ENCODE peak calls at places on chromosomes 5 and 9, in six cellular contexts. One of them, this sample, is unnamed.

GRCh38 chr9:35856206-35856605 is 14.0 kb downstream of the OR13J1 start:
- DNase-seq in NCI-H2107: no peak
- DNase-seq in CD4-positive, alpha-beta memory T cell: no peak
- DNase-seq in OCI-LY7: no peak
- DNase-seq in activated CD8-positive, alpha-beta memory T cell treated with anti-CD3 and anti-CD28 coated beads for 48 hours: no peak
- DNase-seq in LoVo: no peak
- DNase-seq in this sample: no peak

GRCh38 chr5:27474395-27474794 is 436.0 kb upstream of the CDH9 start:
- DNase-seq in NCI-H2107: no peak
- DNase-seq in CD4-positive, alpha-beta memory T cell: no peak
- DNase-seq in OCI-LY7: no peak
- DNase-seq in activated CD8-positive, alpha-beta memory T cell treated with anti-CD3 and anti-CD28 coated beads for 48 hours: no peak
- DNase-seq in LoVo: no peak
- DNase-seq in this sample: no peak

GRCh38 chr5:39423331-39423751 is 1.4 kb downstream of the DAB2 start:
- DNase-seq in NCI-H2107: no peak
- DNase-seq in CD4-positive, alpha-beta memory T cell: no peak
- DNase-seq in OCI-LY7: no peak
- DNase-seq in activated CD8-positive, alpha-beta memory T cell treated with anti-CD3 and anti-CD28 coated beads for 48 hours: no peak
- DNase-seq in LoVo: no peak
- DNase-seq in this sample: no peak

GRCh38 chr5:156414381-156414780 is 87.4 kb downstream of the SGCD start:
- DNase-seq in NCI-H2107: no peak
- DNase-seq in CD4-positive, alpha-beta memory T cell: no peak
- DNase-seq in OCI-LY7: no peak
- DNase-seq in activated CD8-positive, alpha-beta memory T cell treated with anti-CD3 and anti-CD28 coated beads for 48 hours: no peak
- DNase-seq in LoVo: no peak
- DNase-seq in this sample: no peak

GRCh38 chr5:175254155-175254554 is 189.8 kb downstream of the DRD1 start:
- DNase-seq in NCI-H2107: no peak
- DNase-seq in CD4-positive, alpha-beta memory T cell: no peak
- DNase-seq in OCI-LY7: no peak
- DNase-seq in activated CD8-positive, alpha-beta memory T cell treated with anti-CD3 and anti-CD28 coated beads for 48 hours: no peak
- DNase-seq in LoVo: no peak
- DNase-seq in this sample: no peak

GRCh38 chr5:73231245-73231778 is 58.3 kb downstream of the TMEM174 start:
- DNase-seq in NCI-H2107: no peak
- DNase-seq in CD4-positive, alpha-beta memory T cell: no peak
- DNase-seq in OCI-LY7: no peak
- DNase-seq in activated CD8-positive, alpha-beta memory T cell treated with anti-CD3 and anti-CD28 coated beads for 48 hours: no peak
- DNase-seq in LoVo: no peak
- DNase-seq in this sample: no peak

GRCh38 chr5:116938488-116938887 is 363.9 kb upstream of the SEMA6A start:
- DNase-seq in NCI-H2107: no peak
- DNase-seq in CD4-positive, alpha-beta memory T cell: no peak
- DNase-seq in OCI-LY7: no peak
- DNase-seq in activated CD8-positive, alpha-beta memory T cell treated with anti-CD3 and anti-CD28 coated beads for 48 hours: no peak
- DNase-seq in LoVo: no peak
- DNase-seq in this sample: peak; percentile 14

GRCh38 chr9:97577051-97577450 is 56.1 kb downstream of the TSTD2 start:
- DNase-seq in NCI-H2107: no peak
- DNase-seq in CD4-positive, alpha-beta memory T cell: no peak
- DNase-seq in OCI-LY7: no peak
- DNase-seq in activated CD8-positive, alpha-beta memory T cell treated with anti-CD3 and anti-CD28 coated beads for 48 hours: no peak
- DNase-seq in LoVo: no peak
- DNase-seq in this sample: no peak

GRCh38 chr9:137055385-137056364 is 1.8 kb upstream of the ENTPD2 start:
- DNase-seq in NCI-H2107: no peak
- DNase-seq in CD4-positive, alpha-beta memory T cell: no peak
- DNase-seq in OCI-LY7: no peak
- DNase-seq in activated CD8-positive, alpha-beta memory T cell treated with anti-CD3 and anti-CD28 coated beads for 48 hours: no peak
- DNase-seq in LoVo: peak; percentile 49
- DNase-seq in this sample: no peak

GRCh38 chr9:80968611-80969010 is 720.7 kb downstream of the TLE1 start:
- DNase-seq in NCI-H2107: no peak
- DNase-seq in CD4-positive, alpha-beta memory T cell: no peak
- DNase-seq in OCI-LY7: no peak
- DNase-seq in activated CD8-positive, alpha-beta memory T cell treated with anti-CD3 and anti-CD28 coated beads for 48 hours: no peak
- DNase-seq in LoVo: no peak
- DNase-seq in this sample: no peak

GRCh38 chr5:160289721-160290120 is 22.6 kb downstream of the CCNJL start:
- DNase-seq in NCI-H2107: no peak
- DNase-seq in CD4-positive, alpha-beta memory T cell: no peak
- DNase-seq in OCI-LY7: no peak
- DNase-seq in activated CD8-positive, alpha-beta memory T cell treated with anti-CD3 and anti-CD28 coated beads for 48 hours: no peak
- DNase-seq in LoVo: no peak
- DNase-seq in this sample: peak; percentile 59

GRCh38 chr9:84808416-84808815 is 138.9 kb downstream of the NTRK2 start:
- DNase-seq in NCI-H2107: no peak
- DNase-seq in CD4-positive, alpha-beta memory T cell: no peak
- DNase-seq in OCI-LY7: no peak
- DNase-seq in activated CD8-positive, alpha-beta memory T cell treated with anti-CD3 and anti-CD28 coated beads for 48 hours: no peak
- DNase-seq in LoVo: no peak
- DNase-seq in this sample: no peak

This sample was measured in GM12865.